ENCODE peak calls at places on chromosomes 7 and 10, in four cellular contexts. E is GM23338, X is HCT116, Q is hepatocyte. H is an unnamed sample.

GRCh38 chr10:120278069-120278468 is 179.0 kb upstream of the PLPP4 start:
- DNase-seq in E (peak; percentile 76), X (no peak), Q (no peak), H (no peak)

GRCh38 chr10:8283986-8284385 is 229.5 kb downstream of the GATA3 start:
- DNase-seq in E (no peak), X (no peak), Q (no peak), H (no peak)

GRCh38 chr7:149811831-149812490 is 26.2 kb upstream of the ZNF862 start:
- DNase-seq in E (no peak), X (no peak), Q (no peak), H (no peak)

GRCh38 chr10:69732147-69732825 is 69.4 kb upstream of the COL13A1 start:
- DNase-seq in E (no peak), X (no peak), Q (no peak), H (no peak)

GRCh38 chr7:99741438-99741795 is 6.4 kb upstream of the CYP3A7 start:
- DNase-seq in E (no peak), X (no peak), Q (no peak), H (no peak)

GRCh38 chr10:121293121-121293520 is 305.1 kb downstream of the FGFR2 start:
- DNase-seq in E (no peak), X (no peak), Q (peak; percentile 31), H (no peak)

GRCh38 chr10:72886596-72887522 is 6.7 kb upstream of the OIT3 start:
- DNase-seq in E (peak; percentile 78), X (no peak), Q (no peak), H (no peak)

GRCh38 chr7:2787251-2787968 is 56.7 kb downstream of the GNA12 start:
- DNase-seq in E (no peak), X (no peak), Q (no peak), H (no peak)

GRCh38 chr7:32164341-32164996 is 94.3 kb upstream of the PDE1C start:
- DNase-seq in E (peak; percentile 75), X (peak; percentile 43), Q (peak; percentile 63), H (no peak)

GRCh38 chr7:27883726-27884125 is 143.8 kb downstream of the TAX1BP1 start:
- DNase-seq in E (peak; percentile 24), X (no peak), Q (no peak), H (no peak)

GRCh38 chr7:151342811-151343210 is 1.2 kb downstream of the NUB1 start:
- DNase-seq in E (no peak), X (no peak), Q (no peak), H (no peak)

GRCh38 chr10:77510294-77510693 is 127.3 kb downstream of the KCNMA1 start:
- DNase-seq in E (no peak), X (no peak), Q (no peak), H (no peak)

GRCh38 chr10:77510695-77511094 is 126.9 kb downstream of the KCNMA1 start:
- DNase-seq in E (no peak), X (no peak), Q (no peak), H (no peak)

GRCh38 chr10:77512219-77512578 is 125.4 kb downstream of the KCNMA1 start:
- DNase-seq in E (no peak), X (no peak), Q (no peak), H (no peak)

GRCh38 chr10:77513220-77513619 is 124.4 kb downstream of the KCNMA1 start:
- DNase-seq in E (no peak), X (no peak), Q (no peak), H (no peak)

GRCh38 chr10:77511498-77512218 is 126.0 kb downstream of the KCNMA1 start:
- DNase-seq in E (peak; percentile 52), X (no peak), Q (no peak), H (no peak)
- H3K27ac ChIP-seq in E (no peak overlapping the region), X (no peak overlapping the region), Q (no peak overlapping the region), H (no peak overlapping the region)

DNA sequence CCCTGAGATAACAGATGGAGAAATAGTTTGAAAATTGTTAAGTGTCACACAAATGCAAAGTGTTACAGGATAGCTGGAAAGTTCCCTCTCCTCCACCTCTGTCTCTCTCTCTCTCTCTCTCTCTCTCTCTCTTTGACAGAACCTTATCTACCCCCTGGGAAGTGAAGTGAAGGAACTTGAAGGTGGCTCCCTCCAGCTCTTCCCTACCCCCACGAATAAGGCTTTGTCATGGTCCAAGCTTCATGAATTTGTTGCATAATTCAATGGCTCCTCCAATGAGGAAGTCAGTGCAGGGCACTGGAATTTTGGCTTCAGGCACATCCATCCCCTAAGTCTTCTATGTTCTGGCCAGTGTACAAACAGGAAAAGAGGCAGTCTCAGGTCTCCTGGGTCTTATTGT is 66.4 kb downstream of the CDHR3 start:
- DNase-seq in E (no peak), X (no peak), Q (no peak), H (no peak)
- TF ChIP-seq EZH2 in E (no peak), X (no peak), Q (no peak), H (no peak)

GRCh38 chr10:12445701-12446334 is 96.5 kb downstream of the CAMK1D start:
- DNase-seq in E (no peak), X (no peak), Q (no peak), H (no peak)
- H3K27ac ChIP-seq in E (no peak overlapping the region), X (no peak overlapping the region), Q (peak overlapping the region; percentile 52), H (no peak overlapping the region)

DNA sequence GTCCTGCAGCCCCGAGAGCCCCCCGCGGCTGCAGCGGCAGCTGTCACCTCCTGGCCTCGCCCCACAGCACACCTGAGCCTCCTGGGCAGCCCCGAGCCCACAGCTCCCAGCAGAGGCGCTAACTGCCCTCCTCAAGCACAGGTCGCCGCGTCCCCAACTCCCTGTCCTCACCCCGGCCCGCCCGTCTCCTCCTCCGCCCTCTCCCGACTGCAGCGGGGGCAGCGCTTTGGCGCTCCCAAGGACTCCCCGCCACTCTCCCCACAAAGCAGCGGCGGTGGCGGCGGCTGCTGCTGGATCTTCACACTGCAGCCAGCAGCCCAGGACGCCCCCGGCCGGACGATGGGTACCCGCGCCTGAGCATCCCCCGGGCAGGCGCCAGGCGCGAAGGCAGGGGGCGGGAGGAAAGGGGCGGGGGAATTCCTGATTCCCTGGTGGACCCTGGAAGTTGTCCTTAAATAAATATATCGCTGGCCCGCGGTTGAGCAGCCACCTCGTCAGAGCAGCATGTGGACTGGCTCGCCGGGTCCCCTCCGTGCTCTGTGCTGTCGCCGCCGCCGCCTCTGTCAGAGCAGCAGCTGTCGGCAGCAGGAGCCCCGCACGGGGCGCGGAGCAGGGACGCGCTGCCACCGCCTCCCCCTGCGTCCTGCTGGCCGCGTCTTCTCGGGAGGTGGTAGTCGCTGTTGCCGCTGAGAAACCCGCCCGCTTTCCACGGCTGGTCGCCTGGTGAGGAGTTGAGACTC is at the start of gene ZNF804B:
- DNase-seq in E (peak; percentile 74), X (no peak), Q (peak; percentile 34), H (no peak)
- TF ChIP-seq EZH2 in E (no peak), X (no peak), Q (peak; percentile 55), H (no peak)

DNA sequence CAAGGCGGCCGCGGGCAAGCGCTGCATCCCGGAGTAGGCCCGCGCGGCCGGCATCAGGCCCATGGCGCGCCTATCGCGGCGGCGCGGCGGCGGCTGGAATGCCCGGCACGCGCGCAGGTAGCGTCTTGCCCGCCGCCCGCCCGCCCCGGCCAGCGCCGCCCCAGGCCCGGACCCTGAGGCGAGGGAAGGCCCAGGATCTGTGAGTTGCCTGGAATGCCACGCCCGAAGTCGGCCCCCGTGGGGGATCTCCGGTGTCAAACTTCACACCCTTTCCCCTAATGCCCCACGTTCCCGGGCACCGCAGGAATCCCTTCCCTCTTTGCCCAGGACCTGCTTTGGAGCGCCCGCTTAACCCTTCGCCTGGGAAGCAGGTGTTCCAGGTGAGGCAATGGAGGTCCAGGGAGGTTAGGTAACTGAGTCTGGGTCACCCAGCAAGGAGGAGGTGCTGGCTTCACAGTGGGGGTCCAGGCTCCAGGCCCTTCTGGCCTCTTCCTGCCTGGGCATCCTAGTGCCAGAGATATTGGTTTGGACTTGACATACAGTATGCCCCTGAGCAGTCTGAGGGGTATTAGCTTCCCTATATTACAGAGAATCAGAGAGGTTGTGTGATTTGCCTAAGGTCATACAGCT is 138.1 kb downstream of the ARHGAP22 start:
- DNase-seq in E (peak; percentile 69), X (no peak), Q (no peak), H (no peak)
- H3K27ac ChIP-seq in E (no peak overlapping the region), X (no peak overlapping the region), Q (no peak overlapping the region), H (no peak overlapping the region)

DNA sequence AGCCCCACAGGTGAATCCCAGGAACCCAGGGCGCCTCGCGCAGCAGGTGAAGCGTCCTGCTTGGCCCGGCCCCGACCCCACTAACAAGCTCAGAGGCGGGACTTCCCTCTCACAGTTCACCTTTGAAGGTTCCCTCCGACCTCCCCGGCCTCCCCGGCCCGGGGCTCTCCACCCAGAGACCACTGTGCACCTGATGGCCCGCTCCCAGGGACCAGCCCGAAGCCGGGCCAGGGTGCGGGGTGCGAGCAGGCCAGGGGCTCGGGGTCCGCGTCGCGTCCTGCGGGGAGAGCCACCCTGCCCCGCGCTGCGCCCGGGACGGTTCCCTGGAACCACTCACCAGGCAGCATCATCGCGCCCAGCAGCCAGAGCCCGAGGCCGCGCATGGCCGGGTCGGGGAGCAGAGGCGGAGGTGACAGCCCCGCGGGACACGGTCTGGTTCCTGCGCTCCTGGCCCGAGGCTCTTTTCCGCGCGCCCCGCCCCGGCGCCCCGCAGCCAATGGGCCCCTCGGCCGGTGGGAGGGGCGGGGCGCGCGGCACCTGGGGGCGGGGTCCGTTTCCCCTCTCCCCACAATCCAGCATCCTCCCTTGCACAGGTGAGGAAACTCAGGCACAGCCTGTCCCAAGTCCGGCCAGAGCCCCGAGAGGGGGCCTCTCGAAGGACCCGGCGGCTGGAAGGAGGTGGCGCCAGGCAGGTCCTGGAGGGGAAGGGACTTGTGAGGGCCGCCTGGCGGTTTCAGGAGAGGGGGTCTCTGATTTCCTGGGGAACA is at the start of gene ADAM8:
- DNase-seq in E (peak; percentile 88), X (no peak), Q (peak; percentile 64), H (peak; percentile 70)
- TF ChIP-seq EZH2 in E (no peak), X (no peak), Q (no peak), H (no peak)

GRCh38 chr7:130648580-130648979 is 20.0 kb downstream of the COPG2 start:
- DNase-seq in E (no peak), X (no peak), Q (no peak), H (no peak)

GRCh38 chr7:130649004-130649790 is 19.4 kb downstream of the COPG2 start:
- DNase-seq in E (no peak), X (peak; percentile 68), Q (peak; percentile 26), H (no peak)

GRCh38 chr7:130654850-130655249 is 13.7 kb downstream of the COPG2 start:
- DNase-seq in E (no peak), X (no peak), Q (no peak), H (no peak)

DNA sequence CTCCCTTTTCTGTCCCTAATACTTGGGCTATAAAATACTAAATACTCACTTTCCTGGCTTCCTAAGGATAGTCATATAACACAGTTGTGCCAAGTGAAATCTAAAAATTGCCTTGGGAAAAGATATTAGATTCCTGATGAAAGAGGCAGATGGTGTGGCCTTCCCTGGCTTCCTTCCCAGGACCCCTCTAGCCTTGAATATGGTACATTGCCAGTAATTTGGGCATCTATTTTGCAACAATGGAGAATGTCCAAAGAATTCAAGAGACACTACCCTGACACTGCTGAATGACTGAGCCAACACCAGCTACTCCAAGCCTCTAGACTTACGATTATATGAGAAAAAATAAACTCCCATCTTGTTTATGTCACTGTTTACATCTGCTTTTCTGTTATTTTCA is 17.9 kb downstream of the COPG2 start:
- DNase-seq in E (no peak), X (no peak), Q (no peak), H (no peak)
- H3K27ac ChIP-seq in E (no peak overlapping the region), X (no peak overlapping the region), Q (no peak overlapping the region), H (no peak overlapping the region)

H was measured in PC-9.